ENCODE peak calls at places on chromosomes 6 and 20, in ten cellular contexts. X, Q, H, E, G, R, L, C, Y and O are unnamed samples.

GRCh38 chr20:46946796-46947195 is 52.2 kb downstream of the EYA2 start:
- DNase-seq in R (no peak), H (no peak), Y (no peak), G (no peak), Q (no peak), E (no peak), L (no peak), X (no peak), C (no peak), O (no peak)

GRCh38 chr6:111030008-111031006 is 48.5 kb downstream of the RPF2 start:
- DNase-seq in H (peak; percentile 31), R (no peak), G (peak; percentile 1), X (no peak), Q (no peak), Y (peak; percentile 26), E (peak; percentile 23), L (no peak), C (no peak), O (peak; percentile 62)

GRCh38 chr6:35677456-35677855 is 11.3 kb downstream of the FKBP5 start:
- DNase-seq in G (no peak), Q (no peak), E (no peak), X (no peak), L (no peak), C (no peak), H (no peak), R (no peak), Y (no peak), O (no peak)

GRCh38 chr20:43183526-43183925 is 6.2 kb downstream of the PTPRT start:
- DNase-seq in X (no peak), L (no peak), H (no peak), Q (no peak), Y (no peak), E (no peak), C (no peak), R (no peak), G (no peak), O (no peak)

GRCh38 chr6:122495612-122496011 is 24.0 kb upstream of the SERINC1 start:
- DNase-seq in Y (no peak), H (no peak), R (no peak), Q (no peak), G (no peak), C (no peak), E (no peak), X (no peak), L (no peak), O (no peak)

GRCh38 chr6:9520417-9521151 is 894.3 kb downstream of the TFAP2A start:
- DNase-seq in Q (no peak), L (no peak), C (no peak), X (no peak), Y (no peak), E (no peak), R (no peak), H (peak; percentile 83), G (no peak), O (no peak)

GRCh38 chr6:5098501-5099270 is 13.5 kb downstream of the PPP1R3G start:
- DNase-seq in G (no peak), H (no peak), E (no peak), Y (no peak), L (no peak), C (no peak), Q (no peak), R (no peak), X (no peak), O (no peak)

GRCh38 chr20:62615750-62616251 is 26.5 kb upstream of the SLCO4A1 start:
- DNase-seq in R (no peak), E (no peak), Y (no peak), X (no peak), L (no peak), H (no peak), Q (no peak), C (no peak), G (no peak), O (no peak)

GRCh38 chr6:131470549-131470948 is 102.5 kb upstream of the ARG1 start:
- DNase-seq in Q (no peak), G (no peak), X (no peak), E (no peak), R (no peak), L (no peak), C (no peak), Y (no peak), H (no peak), O (no peak)

GRCh38 chr6:19906161-19906560 is 69.0 kb downstream of the ID4 start:
- DNase-seq in G (no peak), R (no peak), H (peak; percentile 35), L (no peak), C (no peak), Q (no peak), E (no peak), Y (no peak), X (no peak), O (no peak)

GRCh38 chr6:169638915-169639314 is 62.9 kb downstream of the WDR27 start:
- DNase-seq in E (no peak), L (no peak), G (no peak), Q (no peak), R (no peak), H (no peak), Y (no peak), X (no peak), C (no peak), O (no peak)

GRCh38 chr6:37624606-37625574 is 72.8 kb downstream of the MDGA1 start:
- DNase-seq in R (peak; percentile 56), L (peak; percentile 16), X (no peak), Y (peak; percentile 69), C (peak; percentile 73), G (peak; percentile 36), Q (peak; percentile 86), E (no peak), H (peak; percentile 23), O (peak; percentile 58)

GRCh38 chr6:108331982-108332381 is 37.1 kb downstream of the AFG1L start:
- DNase-seq in G (no peak), L (no peak), H (no peak), Y (no peak), E (no peak), C (no peak), R (no peak), Q (no peak), X (no peak), O (no peak)

GRCh38 chr6:27260836-27261375 is 13.4 kb downstream of the PRSS16 start:
- DNase-seq in X (no peak), C (no peak), Q (no peak), E (no peak), R (no peak), H (no peak), Y (no peak), L (no peak), G (no peak), O (no peak)